ENCODE peak calls at places on chromosomes 13 and 19, in ten cellular contexts. One of them, this sample, is unnamed.

GRCh38 chr19:4386038-4386782 is 14.1 kb downstream of the SH3GL1 start:
- DNase-seq in AG09319: no peak
- DNase-seq in choroid plexus epithelial cell: no peak
- DNase-seq in colonic mucosa: no peak
- DNase-seq in lung: no peak
- DNase-seq in heart left ventricle: no peak
- DNase-seq in thoracic aorta: no peak
- DNase-seq in lower leg skin: no peak
- DNase-seq in heart right ventricle: no peak
- DNase-seq in IMR-90: peak
- DNase-seq in this sample: no peak

GRCh38 chr19:17721821-17722220 is 2.5 kb downstream of the MAP1S start:
- DNase-seq in heart right ventricle: peak
- DNase-seq in heart left ventricle: peak
- DNase-seq in AG09319: no peak
- DNase-seq in lung: peak
- DNase-seq in colonic mucosa: no peak
- DNase-seq in IMR-90: peak
- DNase-seq in choroid plexus epithelial cell: peak
- DNase-seq in lower leg skin: peak
- DNase-seq in thoracic aorta: no peak
- DNase-seq in this sample: no peak

GRCh38 chr13:33787051-33787591 is 30.8 kb upstream of the RFC3 start:
- DNase-seq in lower leg skin: no peak
- DNase-seq in choroid plexus epithelial cell: peak
- DNase-seq in thoracic aorta: no peak
- DNase-seq in colonic mucosa: no peak
- DNase-seq in AG09319: no peak
- DNase-seq in heart right ventricle: no peak
- DNase-seq in lung: no peak
- DNase-seq in IMR-90: no peak
- DNase-seq in heart left ventricle: no peak
- DNase-seq in this sample: no peak

GRCh38 chr13:98327326-98328314 is 150.6 kb upstream of the RNF113B start:
- DNase-seq in lung: no peak
- DNase-seq in choroid plexus epithelial cell: peak
- DNase-seq in heart left ventricle: no peak
- DNase-seq in colonic mucosa: no peak
- DNase-seq in thoracic aorta: no peak
- DNase-seq in heart right ventricle: no peak
- DNase-seq in lower leg skin: no peak
- DNase-seq in AG09319: no peak
- DNase-seq in IMR-90: peak
- DNase-seq in this sample: no peak

GRCh38 chr13:105336706-105337582 is 1198.5 kb downstream of the EFNB2 start:
- DNase-seq in lower leg skin: no peak
- DNase-seq in AG09319: no peak
- DNase-seq in colonic mucosa: no peak
- DNase-seq in heart right ventricle: no peak
- DNase-seq in choroid plexus epithelial cell: peak
- DNase-seq in lung: no peak
- DNase-seq in thoracic aorta: no peak
- DNase-seq in IMR-90: peak
- DNase-seq in heart left ventricle: no peak
- DNase-seq in this sample: no peak

GRCh38 chr13:71831716-71832115 is 35.3 kb downstream of the DACH1 start:
- DNase-seq in choroid plexus epithelial cell: peak
- DNase-seq in lower leg skin: no peak
- DNase-seq in heart right ventricle: no peak
- DNase-seq in heart left ventricle: no peak
- DNase-seq in AG09319: no peak
- DNase-seq in colonic mucosa: no peak
- DNase-seq in thoracic aorta: no peak
- DNase-seq in lung: no peak
- DNase-seq in IMR-90: no peak
- DNase-seq in this sample: no peak

GRCh38 chr13:112690242-112690943 is 555 bp downstream of the ATP11A start:
- DNase-seq in colonic mucosa: peak
- DNase-seq in lower leg skin: no peak
- DNase-seq in AG09319: no peak
- DNase-seq in choroid plexus epithelial cell: peak
- DNase-seq in heart left ventricle: peak
- DNase-seq in IMR-90: peak
- DNase-seq in heart right ventricle: peak
- DNase-seq in thoracic aorta: no peak
- DNase-seq in lung: no peak
- DNase-seq in this sample: no peak

GRCh38 chr19:7130043-7130442 is 60.5 kb downstream of the ZNF557 start:
- DNase-seq in choroid plexus epithelial cell: no peak
- DNase-seq in AG09319: no peak
- DNase-seq in heart right ventricle: no peak
- DNase-seq in IMR-90: no peak
- DNase-seq in lower leg skin: no peak
- DNase-seq in colonic mucosa: no peak
- DNase-seq in lung: no peak
- DNase-seq in heart left ventricle: no peak
- DNase-seq in thoracic aorta: no peak
- DNase-seq in this sample: no peak

GRCh38 chr13:53775807-53776206 is 747.2 kb downstream of the OLFM4 start:
- DNase-seq in choroid plexus epithelial cell: no peak
- DNase-seq in colonic mucosa: no peak
- DNase-seq in lower leg skin: no peak
- DNase-seq in heart right ventricle: no peak
- DNase-seq in thoracic aorta: no peak
- DNase-seq in AG09319: no peak
- DNase-seq in heart left ventricle: no peak
- DNase-seq in IMR-90: no peak
- DNase-seq in lung: no peak
- DNase-seq in this sample: no peak

GRCh38 chr13:53781941-53782340 is 753.3 kb downstream of the OLFM4 start:
- DNase-seq in lower leg skin: no peak
- DNase-seq in colonic mucosa: no peak
- DNase-seq in choroid plexus epithelial cell: no peak
- DNase-seq in thoracic aorta: no peak
- DNase-seq in IMR-90: no peak
- DNase-seq in heart left ventricle: no peak
- DNase-seq in lung: no peak
- DNase-seq in AG09319: no peak
- DNase-seq in heart right ventricle: no peak
- DNase-seq in this sample: no peak

GRCh38 chr13:53782400-53783030 is 753.9 kb downstream of the OLFM4 start:
- DNase-seq in choroid plexus epithelial cell: peak
- DNase-seq in lower leg skin: no peak
- DNase-seq in IMR-90: peak
- DNase-seq in heart left ventricle: no peak
- DNase-seq in colonic mucosa: peak
- DNase-seq in AG09319: no peak
- DNase-seq in heart right ventricle: peak
- DNase-seq in lung: no peak
- DNase-seq in thoracic aorta: no peak
- DNase-seq in this sample: no peak

GRCh38 chr13:53783466-53783865 is 754.9 kb downstream of the OLFM4 start:
- DNase-seq in choroid plexus epithelial cell: no peak
- DNase-seq in IMR-90: no peak
- DNase-seq in heart left ventricle: no peak
- DNase-seq in AG09319: no peak
- DNase-seq in heart right ventricle: no peak
- DNase-seq in thoracic aorta: no peak
- DNase-seq in lung: no peak
- DNase-seq in lower leg skin: no peak
- DNase-seq in colonic mucosa: no peak
- DNase-seq in this sample: no peak

DNA sequence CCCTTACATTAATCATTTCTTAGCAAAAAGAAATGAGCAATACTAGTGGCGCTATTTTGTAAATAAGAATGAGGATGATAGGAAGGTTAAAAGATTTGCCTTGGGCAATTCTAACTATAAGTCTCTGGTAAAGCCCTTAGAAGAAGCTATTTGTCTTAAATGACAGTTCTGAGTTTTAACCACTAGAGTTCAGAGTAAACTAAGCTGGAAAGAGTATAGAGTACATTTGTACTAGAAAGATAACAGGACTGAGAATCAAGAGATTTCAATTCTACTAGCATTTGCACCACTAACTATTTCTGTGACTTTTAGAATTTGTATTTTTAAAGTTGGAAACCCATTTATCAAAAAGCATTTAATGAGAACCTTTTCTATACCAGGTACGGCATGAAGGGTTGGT is 750.3 kb downstream of the OLFM4 start:
- DNase-seq in IMR-90: no peak
- DNase-seq in colonic mucosa: no peak
- DNase-seq in lung: no peak
- DNase-seq in heart left ventricle: no peak
- DNase-seq in lower leg skin: no peak
- DNase-seq in thoracic aorta: no peak
- DNase-seq in choroid plexus epithelial cell: no peak
- DNase-seq in AG09319: no peak
- DNase-seq in heart right ventricle: no peak
- DNase-seq in this sample: no peak
- TF ChIP-seq CTCF in IMR-90: no peak
- TF ChIP-seq CTCF in colonic mucosa: no peak
- TF ChIP-seq CTCF in lung: no peak
- TF ChIP-seq CTCF in heart left ventricle: no peak
- TF ChIP-seq CTCF in lower leg skin: no peak
- TF ChIP-seq CTCF in thoracic aorta: no peak
- TF ChIP-seq CTCF in choroid plexus epithelial cell: no peak
- TF ChIP-seq CTCF in AG09319: no peak
- TF ChIP-seq CTCF in heart right ventricle: no peak
- TF ChIP-seq CTCF in this sample: no peak

DNA sequence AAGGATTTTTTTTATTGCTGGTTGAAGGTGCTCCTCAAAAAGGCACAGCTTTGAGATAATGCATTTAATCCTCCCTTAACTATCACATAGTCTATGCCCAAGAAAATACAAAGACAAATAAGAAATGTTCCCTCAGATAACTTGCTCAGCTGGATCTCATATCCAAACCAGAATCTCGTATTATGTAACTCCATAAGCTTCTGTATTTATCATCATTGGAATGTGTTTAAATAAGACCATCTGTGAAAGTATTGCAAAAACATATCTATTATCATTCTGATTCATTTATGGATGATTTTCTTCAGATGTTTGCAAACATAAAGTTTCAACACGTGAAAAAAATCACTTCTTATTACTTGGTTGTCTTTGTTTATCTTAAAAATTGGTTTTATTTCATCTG is 190.9 kb downstream of the IRS2 start:
- DNase-seq in lower leg skin: no peak
- DNase-seq in heart left ventricle: no peak
- DNase-seq in AG09319: peak
- DNase-seq in heart right ventricle: no peak
- DNase-seq in thoracic aorta: no peak
- DNase-seq in choroid plexus epithelial cell: peak
- DNase-seq in IMR-90: no peak
- DNase-seq in colonic mucosa: no peak
- DNase-seq in lung: no peak
- DNase-seq in this sample: no peak
- TF ChIP-seq CTCF in lower leg skin: no peak
- TF ChIP-seq CTCF in heart left ventricle: no peak
- TF ChIP-seq CTCF in AG09319: no peak
- TF ChIP-seq CTCF in heart right ventricle: no peak
- TF ChIP-seq CTCF in thoracic aorta: no peak
- TF ChIP-seq CTCF in choroid plexus epithelial cell: no peak
- TF ChIP-seq CTCF in IMR-90: no peak
- TF ChIP-seq CTCF in colonic mucosa: no peak
- TF ChIP-seq CTCF in lung: no peak
- TF ChIP-seq CTCF in this sample: no peak

GRCh38 chr19:16268676-16269319 is 55.8 kb upstream of the KLF2 start:
- DNase-seq in thoracic aorta: no peak
- DNase-seq in choroid plexus epithelial cell: no peak
- DNase-seq in heart left ventricle: no peak
- DNase-seq in colonic mucosa: no peak
- DNase-seq in IMR-90: no peak
- DNase-seq in lung: no peak
- DNase-seq in AG09319: no peak
- DNase-seq in lower leg skin: no peak
- DNase-seq in heart right ventricle: no peak
- DNase-seq in this sample: no peak

GRCh38 chr19:16274466-16274865 is 50.2 kb upstream of the KLF2 start:
- DNase-seq in AG09319: no peak
- DNase-seq in lower leg skin: no peak
- DNase-seq in colonic mucosa: no peak
- DNase-seq in heart left ventricle: no peak
- DNase-seq in heart right ventricle: no peak
- DNase-seq in IMR-90: no peak
- DNase-seq in choroid plexus epithelial cell: no peak
- DNase-seq in thoracic aorta: no peak
- DNase-seq in lung: no peak
- DNase-seq in this sample: no peak

DNA sequence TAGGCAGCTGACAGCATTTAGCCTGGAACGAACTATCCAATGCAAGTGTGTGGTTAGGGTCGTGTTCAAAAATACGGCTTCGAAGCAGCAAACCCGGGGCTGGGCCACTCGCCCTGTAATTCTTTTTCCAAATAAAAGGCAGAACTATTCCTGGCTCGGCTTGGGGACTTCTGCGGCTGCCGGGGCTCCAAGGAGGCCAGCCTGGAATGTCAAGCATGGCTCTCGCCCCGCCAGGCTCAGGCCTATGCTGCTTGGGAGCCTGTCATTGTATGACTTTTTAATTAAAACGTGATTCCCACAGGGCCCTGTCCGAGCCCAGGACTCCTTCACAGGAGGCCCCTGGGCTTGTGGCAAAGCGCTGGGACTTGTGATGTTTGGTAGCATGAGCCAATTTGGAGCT is 51.6 kb upstream of the KLF2 start:
- DNase-seq in heart left ventricle: peak
- DNase-seq in heart right ventricle: no peak
- DNase-seq in thoracic aorta: no peak
- DNase-seq in colonic mucosa: no peak
- DNase-seq in AG09319: no peak
- DNase-seq in lung: no peak
- DNase-seq in lower leg skin: no peak
- DNase-seq in IMR-90: no peak
- DNase-seq in choroid plexus epithelial cell: peak
- DNase-seq in this sample: no peak
- TF ChIP-seq CTCF in heart left ventricle: no peak
- TF ChIP-seq CTCF in heart right ventricle: no peak
- TF ChIP-seq CTCF in thoracic aorta: no peak
- TF ChIP-seq CTCF in colonic mucosa: no peak
- TF ChIP-seq CTCF in AG09319: no peak
- TF ChIP-seq CTCF in lung: no peak
- TF ChIP-seq CTCF in lower leg skin: no peak
- TF ChIP-seq CTCF in IMR-90: no peak
- TF ChIP-seq CTCF in choroid plexus epithelial cell: no peak
- TF ChIP-seq CTCF in this sample: no peak

GRCh38 chr13:26658491-26658890 is 101.0 kb downstream of the WASF3 start:
- DNase-seq in IMR-90: no peak
- DNase-seq in choroid plexus epithelial cell: no peak
- DNase-seq in thoracic aorta: no peak
- DNase-seq in heart right ventricle: no peak
- DNase-seq in colonic mucosa: no peak
- DNase-seq in lower leg skin: no peak
- DNase-seq in heart left ventricle: no peak
- DNase-seq in AG09319: no peak
- DNase-seq in lung: no peak
- DNase-seq in this sample: no peak

GRCh38 chr13:26653842-26654241 is 96.4 kb downstream of the WASF3 start:
- DNase-seq in colonic mucosa: no peak
- DNase-seq in lung: no peak
- DNase-seq in AG09319: no peak
- DNase-seq in IMR-90: no peak
- DNase-seq in lower leg skin: no peak
- DNase-seq in heart right ventricle: no peak
- DNase-seq in heart left ventricle: no peak
- DNase-seq in thoracic aorta: no peak
- DNase-seq in choroid plexus epithelial cell: no peak
- DNase-seq in this sample: no peak

GRCh38 chr13:26658972-26659371 is 101.5 kb downstream of the WASF3 start:
- DNase-seq in lower leg skin: no peak
- DNase-seq in heart right ventricle: no peak
- DNase-seq in heart left ventricle: no peak
- DNase-seq in AG09319: no peak
- DNase-seq in IMR-90: no peak
- DNase-seq in lung: no peak
- DNase-seq in choroid plexus epithelial cell: no peak
- DNase-seq in thoracic aorta: no peak
- DNase-seq in colonic mucosa: no peak
- DNase-seq in this sample: no peak

GRCh38 chr13:26660185-26660584 is 100.4 kb downstream of the GPR12 start:
- DNase-seq in lower leg skin: no peak
- DNase-seq in colonic mucosa: no peak
- DNase-seq in heart right ventricle: no peak
- DNase-seq in AG09319: no peak
- DNase-seq in IMR-90: no peak
- DNase-seq in heart left ventricle: no peak
- DNase-seq in choroid plexus epithelial cell: no peak
- DNase-seq in lung: no peak
- DNase-seq in thoracic aorta: no peak
- DNase-seq in this sample: no peak

DNA sequence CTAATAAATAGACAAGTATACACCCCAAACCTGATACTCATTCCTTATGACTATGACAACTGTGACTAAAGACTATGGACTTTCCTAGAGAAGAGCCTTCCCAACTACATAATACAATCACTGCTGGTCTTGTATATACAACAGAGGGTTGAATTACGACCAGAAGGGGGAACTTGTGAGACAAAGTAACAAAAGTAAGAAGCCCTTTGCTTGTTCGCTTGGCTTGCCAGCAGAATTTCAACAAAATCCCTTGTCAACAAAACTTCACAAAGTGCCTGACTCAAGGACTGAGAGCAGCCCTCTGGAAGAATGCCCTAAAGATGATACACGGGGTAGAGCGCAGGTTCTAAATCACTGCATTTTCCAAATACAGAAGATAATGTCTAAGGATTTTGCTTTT is 99.4 kb downstream of the WASF3 start:
- DNase-seq in colonic mucosa: no peak
- DNase-seq in lung: no peak
- DNase-seq in choroid plexus epithelial cell: peak
- DNase-seq in lower leg skin: no peak
- DNase-seq in thoracic aorta: no peak
- DNase-seq in heart right ventricle: no peak
- DNase-seq in AG09319: peak
- DNase-seq in IMR-90: peak
- DNase-seq in heart left ventricle: no peak
- DNase-seq in this sample: no peak
- TF ChIP-seq CTCF in colonic mucosa: no peak
- TF ChIP-seq CTCF in lung: no peak
- TF ChIP-seq CTCF in choroid plexus epithelial cell: peak
- TF ChIP-seq CTCF in lower leg skin: no peak
- TF ChIP-seq CTCF in thoracic aorta: no peak
- TF ChIP-seq CTCF in heart right ventricle: no peak
- TF ChIP-seq CTCF in AG09319: peak
- TF ChIP-seq CTCF in IMR-90: peak
- TF ChIP-seq CTCF in heart left ventricle: no peak
- TF ChIP-seq CTCF in this sample: no peak

This sample was measured in mesothelial cell of epicardium.